ENCODE peak calls at places on chromosomes 3 and 15, in seven cellular contexts. A is progenitor cell of endocrine pancreas; N is SK-N-MC; G is brain pericyte; I is G401; Q is stimulated activated naive B cell treated with anti-CD40 and anti-IgM and Interleukin-4, amounts not matched to agents 10 μg/mL and 1 μg/mL and 100 μg/mL, for 72 hours; U is activated naive CD8-positive, alpha-beta T cell treated with anti-CD3 and anti-CD28 coated beads, Interleukin-2, amount 50 U/mL, for 24 hours. T is an unnamed sample.

GRCh38 chr3:121651684-121652083 is 9.0 kb downstream of the HCLS1 start:
- DNase-seq in G (no peak), U (no peak), Q (no peak), I (no peak), A (no peak), N (no peak), T (no peak)

GRCh38 chr15:83769411-83769960 is 115.6 kb downstream of the ADAMTSL3 start:
- DNase-seq in A (no peak), I (no peak), G (no peak), N (peak), Q (no peak), U (no peak), T (no peak)

GRCh38 chr15:71333839-71334238 is 218.6 kb downstream of the THSD4 start:
- DNase-seq in G (peak), N (no peak), Q (no peak), U (no peak), I (no peak), A (no peak), T (no peak)

GRCh38 chr3:45225465-45226205 is 452 bp downstream of the TMEM158 start:
- DNase-seq in A (no peak), Q (peak), G (no peak), U (peak), N (no peak), I (no peak), T (no peak)

GRCh38 chr15:100350434-100351226 is 8.9 kb upstream of the ADAMTS17 start:
- DNase-seq in G (no peak), A (no peak), I (no peak), Q (no peak), N (no peak), U (no peak), T (no peak)

GRCh38 chr15:54388746-54389145 is 410.5 kb downstream of the UNC13C start:
- DNase-seq in N (no peak), U (no peak), I (no peak), Q (no peak), A (no peak), G (no peak), T (no peak)

GRCh38 chr3:136818191-136818850 is 605 bp upstream of the SLC35G2 start:
- DNase-seq in I (peak), G (no peak), N (no peak), U (peak), A (no peak), Q (peak), T (no peak)

GRCh38 chr15:90165659-90166489 is 35.3 kb upstream of the SEMA4B start:
- DNase-seq in N (no peak), G (peak), U (peak), A (no peak), Q (no peak), I (no peak), T (peak)

GRCh38 chr3:55488398-55489055 is 1.4 kb upstream of the WNT5A start:
- DNase-seq in Q (no peak), U (no peak), G (no peak), N (no peak), I (peak), A (no peak), T (no peak)

GRCh38 chr15:39195988-39196486 is 384.8 kb upstream of the THBS1 start:
- DNase-seq in G (no peak), U (no peak), I (no peak), A (no peak), Q (no peak), N (no peak), T (no peak)

GRCh38 chr15:67832031-67832551 is 6.8 kb downstream of the SKOR1 start:
- DNase-seq in A (no peak), Q (no peak), U (no peak), N (no peak), I (peak), G (no peak), T (no peak)

GRCh38 chr3:172217877-172218276 is 178.5 kb downstream of the FNDC3B start:
- DNase-seq in N (no peak), G (no peak), U (no peak), A (no peak), Q (no peak), I (no peak), T (no peak)

GRCh38 chr15:73081321-73081958 is 29.2 kb downstream of the NEO1 start:
- DNase-seq in Q (no peak), N (peak), U (no peak), I (peak), G (peak), A (no peak), T (no peak)

GRCh38 chr3:58487140-58487886 is 4.6 kb upstream of the KCTD6 start:
- DNase-seq in I (no peak), U (no peak), G (no peak), N (no peak), A (no peak), Q (no peak), T (no peak)

GRCh38 chr3:152405915-152406802 is 137.4 kb downstream of the MBNL1 start:
- DNase-seq in I (no peak), G (no peak), A (no peak), Q (no peak), N (peak), U (no peak), T (no peak)

GRCh38 chr3:39177708-39178332 is 14.6 kb downstream of the XIRP1 start:
- DNase-seq in U (peak), Q (peak), N (peak), A (peak), G (peak), I (peak), T (peak)

GRCh38 chr15:43446344-43446743 is 46.6 kb downstream of the TP53BP1 start:
- DNase-seq in N (no peak), Q (no peak), A (no peak), G (no peak), I (no peak), U (no peak), T (no peak)

GRCh38 chr3:189842681-189843602 is 211.8 kb downstream of the TP63 start:
- DNase-seq in Q (no peak), U (no peak), A (peak), I (peak), G (no peak), N (no peak), T (no peak)

GRCh38 chr3:133572158-133573053 is 1.1 kb upstream of the CDV3 start:
- DNase-seq in Q (peak), A (no peak), N (no peak), I (no peak), U (no peak), G (no peak), T (no peak)

GRCh38 chr3:112273536-112273935 is 20.5 kb downstream of the SLC9C1 start:
- DNase-seq in N (no peak), Q (no peak), U (no peak), A (no peak), G (no peak), I (no peak), T (no peak)

GRCh38 chr3:152474585-152474984 is 205.9 kb downstream of the MBNL1 start:
- DNase-seq in A (no peak), I (no peak), N (no peak), U (no peak), Q (peak), G (peak), T (no peak)

GRCh38 chr3:40254491-40254890 is 55.0 kb upstream of the EIF1B start:
- DNase-seq in U (no peak), Q (no peak), N (no peak), I (no peak), A (no peak), G (no peak), T (no peak)

GRCh38 chr15:66483131-66483566 is 14.4 kb downstream of the SNAPC5 start:
- DNase-seq in A (no peak), I (no peak), G (no peak), U (no peak), Q (no peak), N (no peak), T (peak)

GRCh38 chr3:32432711-32433530 is 41.3 kb downstream of the CMTM7 start:
- DNase-seq in A (no peak), Q (peak), I (no peak), G (no peak), N (no peak), U (peak), T (no peak)

GRCh38 chr3:136353461-136353860 is 103.3 kb downstream of the PCCB start:
- DNase-seq in A (no peak), N (no peak), I (no peak), Q (no peak), G (no peak), U (no peak), T (no peak)